ENCODE peak calls at places on chromosomes 16 and 17, in five cellular contexts. Z, D, X, J and E are unnamed samples.

GRCh38 chr17:66200685-66201092 is 8.8 kb upstream of the CEP112 start:
- DNase-seq in Z (peak; percentile 5), D (no peak), X (no peak), J (peak; percentile 59), E (peak; percentile 81)

GRCh38 chr17:19288453-19288852 is 51.3 kb downstream of the EPN2 start:
- DNase-seq in Z (no peak), D (no peak), X (no peak), J (no peak), E (no peak)

GRCh38 chr17:48241131-48241591 is 133.6 kb downstream of the SNX11 start:
- DNase-seq in Z (no peak), D (no peak), X (no peak), J (peak; percentile 37), E (peak; percentile 77)

GRCh38 chr16:67537270-67537635 is 8.6 kb downstream of the RIPOR1 start:
- DNase-seq in Z (peak; percentile 35), D (peak; percentile 74), X (no peak), J (no peak), E (peak; percentile 79)

GRCh38 chr17:79047291-79047920 is 23.4 kb downstream of the C1QTNF1 start:
- DNase-seq in Z (no peak), D (no peak), X (no peak), J (no peak), E (no peak)

GRCh38 chr16:57601801-57602478 is 26.5 kb upstream of the ADGRG1 start:
- DNase-seq in Z (no peak), D (no peak), X (no peak), J (no peak), E (no peak)

GRCh38 chr17:60641126-60641525 is 36.5 kb upstream of the BCAS3 start:
- DNase-seq in Z (no peak), D (no peak), X (no peak), J (no peak), E (no peak)

GRCh38 chr16:73179671-73180370 is 131.9 kb upstream of the ZFHX3 start:
- DNase-seq in Z (no peak), D (no peak), X (no peak), J (no peak), E (no peak)

GRCh38 chr17:31197991-31198390 is 99.0 kb downstream of the OMG start:
- DNase-seq in Z (no peak), D (no peak), X (no peak), J (no peak), E (no peak)